ENCODE peak calls at places on chromosomes 5 and 9, in nine cellular contexts. Y is left ventricle myocardium inferior; C is activated T-cell treated with anti-CD3 and anti-CD28 coated beads, Interleukin-2, amount 50 U/mL, for 4 hours; S is psoas muscle; G is anterior cingulate cortex; J is A172; I is breast epithelium; E is activated CD4-positive, alpha-beta T cell treated with anti-CD3 and anti-CD28 coated beads, Interleukin-2, amount 10 ng/mL, durations not matched to agents 7 days and 5 days; F is chondrocyte. Z is an unnamed sample.

GRCh38 chr9:130607640-130608420 is 28.5 kb downstream of the FUBP3 start:
- DNase-seq in Y (no peak), C (no peak), S (no peak), G (no peak), J (no peak), I (no peak), E (no peak), F (no peak), Z (no peak)

GRCh38 chr9:9352877-9353481 is 1259.8 kb downstream of the PTPRD start:
- DNase-seq in Y (no peak), C (no peak), S (no peak), G (no peak), J (no peak), I (no peak), E (no peak), F (no peak), Z (no peak)

GRCh38 chr9:18142964-18143363 is 331.0 kb upstream of the ADAMTSL1 start:
- DNase-seq in Y (no peak), C (no peak), S (no peak), G (no peak), J (peak), I (no peak), E (no peak), F (no peak), Z (no peak)

GRCh38 chr9:94869415-94869838 is 142.9 kb downstream of the AOPEP start:
- DNase-seq in Y (no peak), C (no peak), S (no peak), G (no peak), J (peak), I (no peak), E (no peak), F (no peak), Z (no peak)

GRCh38 chr5:78269088-78269703 is 25.3 kb downstream of the AP3B1 start:
- DNase-seq in Y (no peak), C (no peak), S (no peak), G (no peak), J (peak), I (no peak), E (no peak), F (no peak), Z (no peak)

GRCh38 chr5:75202935-75203334 is 33.7 kb downstream of the ANKRD31 start:
- DNase-seq in Y (no peak), C (no peak), S (no peak), G (no peak), J (no peak), I (no peak), E (no peak), F (no peak), Z (no peak)

GRCh38 chr5:56011835-56012234 is 17.1 kb upstream of the IL6ST start:
- DNase-seq in Y (no peak), C (no peak), S (no peak), G (no peak), J (peak), I (no peak), E (no peak), F (no peak), Z (no peak)

GRCh38 chr9:4739587-4740372 is 1.2 kb downstream of the AK3 start:
- DNase-seq in Y (no peak), C (no peak), S (no peak), G (no peak), J (no peak), I (no peak), E (no peak), F (no peak), Z (no peak)

GRCh38 chr9:90946981-90947380 is 145.4 kb downstream of the SYK start:
- DNase-seq in Y (no peak), C (no peak), S (no peak), G (no peak), J (no peak), I (no peak), E (no peak), F (no peak), Z (no peak)

GRCh38 chr5:132082329-132083023 is 8.9 kb downstream of the CSF2 start:
- DNase-seq in Y (no peak), C (no peak), S (no peak), G (no peak), J (no peak), I (no peak), E (no peak), F (no peak), Z (no peak)

GRCh38 chr9:116924462-116925110 is 237.5 kb downstream of the TRIM32 start:
- DNase-seq in Y (no peak), C (no peak), S (no peak), G (no peak), J (no peak), I (no peak), E (no peak), F (no peak), Z (no peak)

GRCh38 chr5:177126771-177127170 is 6.8 kb upstream of the NSD1 start:
- DNase-seq in Y (no peak), C (no peak), S (no peak), G (no peak), J (no peak), I (no peak), E (no peak), F (no peak), Z (no peak)

GRCh38 chr5:174106997-174107655 is 61.6 kb downstream of the NSG2 start:
- DNase-seq in Y (no peak), C (no peak), S (no peak), G (no peak), J (no peak), I (no peak), E (no peak), F (no peak), Z (no peak)

GRCh38 chr5:173778784-173779304 is 109.3 kb upstream of the CPEB4 start:
- DNase-seq in Y (no peak), C (no peak), S (no peak), G (no peak), J (no peak), I (no peak), E (no peak), F (no peak), Z (no peak)

GRCh38 chr5:1633605-1634336 is 110.0 kb upstream of the LPCAT1 start:
- DNase-seq in Y (peak), C (peak), S (peak), G (peak), J (no peak), I (peak), E (peak), F (peak), Z (peak)

GRCh38 chr5:1174122-1174936 is 27.1 kb upstream of the SLC6A19 start:
- DNase-seq in Y (peak), C (peak), S (peak), G (no peak), J (peak), I (peak), E (peak), F (peak), Z (no peak)

GRCh38 chr9:106920701-106921283 is 57.8 kb downstream of the ZNF462 start:
- DNase-seq in Y (no peak), C (no peak), S (no peak), G (no peak), J (peak), I (no peak), E (no peak), F (no peak), Z (no peak)

Z was measured in cerebellar nuclear complex.